ENCODE peak calls at places on chromosomes 13 and 19, in four cellular contexts. S is stimulated activated CD4-positive, alpha-beta T cell treated with anti-CD3 and anti-CD28 coated beads, Interleukin-1b, Interleukin-23, amount 100 ng/mL, for 4 hours; Y is NT2/D1; H is aorta. Q is an unnamed sample.

GRCh38 chr19:28864024-28864503 is 348.9 kb downstream of the UQCRFS1 start:
- DNase-seq in S (no peak), Y (no peak), H (no peak), Q (no peak)

GRCh38 chr13:95337597-95337996 is 36.3 kb upstream of the ABCC4 start:
- DNase-seq in S (no peak), Y (no peak), H (no peak), Q (no peak)

GRCh38 chr13:42394361-42395065 is 122.6 kb downstream of the AKAP11 start:
- DNase-seq in S (no peak), Y (no peak), H (no peak), Q (no peak)

GRCh38 chr13:25171517-25172302 is at the start of gene AMER2:
- DNase-seq in S (no peak), Y (no peak), H (no peak), Q (no peak)

GRCh38 chr13:25249001-25249543 is 38.2 kb downstream of the MTMR6 start:
- DNase-seq in S (no peak), Y (peak), H (no peak), Q (no peak)

GRCh38 chr13:50780201-50781015 is 63.1 kb downstream of the DLEU7 start:
- DNase-seq in S (no peak), Y (no peak), H (no peak), Q (no peak)

GRCh38 chr19:7602240-7602934 is 6.7 kb downstream of the CAMSAP3 start:
- DNase-seq in S (no peak), Y (no peak), H (no peak), Q (no peak)

GRCh38 chr19:52190679-52191293 is 934 bp downstream of the PPP2R1A start:
- DNase-seq in S (no peak), Y (no peak), H (peak), Q (peak)